ENCODE peak calls at places on chromosome 18, in seven cellular contexts. W is CD4-positive, alpha-beta T cell; Y is activated CD8-positive, alpha-beta memory T cell treated with anti-CD3 and anti-CD28 coated beads, Interleukin-2, amount 50 U/mL, for 48 hours; E is A549; Z is activated CD4-positive, alpha-beta memory T cell treated with anti-CD3 and anti-CD28 coated beads, Interleukin-2, amount 10 ng/mL, durations not matched to agents 7 days and 5 days; H is stromal cell of bone marrow; N is NCI-H2171 treated with DMSO at 0.1 percent for 48 hours. Q is an unnamed sample.

GRCh38 chr18:80103231-80103630 is 5.8 kb upstream of the ADNP2 start:
- DNase-seq in W (no peak), Y (no peak), E (no peak), Z (no peak), H (peak; percentile 93), N (no peak), Q (no peak)

GRCh38 chr18:49052891-49053644 is 102.3 kb upstream of the SMAD7 start:
- DNase-seq in W (no peak), Y (no peak), E (no peak), Z (peak; percentile 46), H (peak; percentile 90), N (peak; percentile 99), Q (peak; percentile 34)

GRCh38 chr18:44835555-44836156 is 155.0 kb downstream of the SETBP1 start:
- DNase-seq in W (no peak), Y (no peak), E (no peak), Z (no peak), H (no peak), N (no peak), Q (no peak)

GRCh38 chr18:22385718-22386117 is 32.0 kb downstream of the CTAGE1 start:
- DNase-seq in W (no peak), Y (no peak), E (no peak), Z (no peak), H (peak; percentile 73), N (no peak), Q (peak; percentile 51)

GRCh38 chr18:9055185-9055584 is 47.3 kb upstream of the NDUFV2 start:
- DNase-seq in W (no peak), Y (no peak), E (peak; percentile 47), Z (no peak), H (peak; percentile 89), N (peak; percentile 24), Q (peak; percentile 59)

GRCh38 chr18:54675076-54675475 is 84.0 kb downstream of the DYNAP start:
- DNase-seq in W (no peak), Y (no peak), E (no peak), Z (no peak), H (no peak), N (no peak), Q (no peak)

GRCh38 chr18:10351221-10351795 is 103.1 kb upstream of the APCDD1 start:
- DNase-seq in W (no peak), Y (no peak), E (no peak), Z (no peak), H (no peak), N (peak; percentile 10), Q (no peak)

GRCh38 chr18:44802508-44802907 is 121.8 kb downstream of the SETBP1 start:
- DNase-seq in W (no peak), Y (no peak), E (no peak), Z (no peak), H (no peak), N (peak; percentile 29), Q (no peak)

GRCh38 chr18:47909484-47909883 is 21.0 kb downstream of the SMAD2 start:
- DNase-seq in W (no peak), Y (no peak), E (no peak), Z (no peak), H (no peak), N (no peak), Q (no peak)

GRCh38 chr18:62957885-62958472 is 242.6 kb downstream of the PHLPP1 start:
- DNase-seq in W (peak; percentile 8), Y (peak; percentile 70), E (peak; percentile 65), Z (peak; percentile 62), H (peak; percentile 13), N (no peak), Q (no peak)

GRCh38 chr18:48098007-48098406 is 167.5 kb upstream of the SMAD2 start:
- DNase-seq in W (no peak), Y (no peak), E (no peak), Z (no peak), H (no peak), N (no peak), Q (no peak)

GRCh38 chr18:53799134-53799533 is 425.3 kb downstream of the MBD2 start:
- DNase-seq in W (no peak), Y (no peak), E (no peak), Z (no peak), H (peak; percentile 52), N (no peak), Q (no peak)

GRCh38 chr18:80172056-80172455 is 63.0 kb downstream of the ADNP2 start:
- DNase-seq in W (no peak), Y (no peak), E (no peak), Z (no peak), H (no peak), N (no peak), Q (no peak)

GRCh38 chr18:46950064-46950656 is 32.8 kb downstream of the KATNAL2 start:
- DNase-seq in W (no peak), Y (no peak), E (peak; percentile 9), Z (no peak), H (no peak), N (peak; percentile 16), Q (no peak)

GRCh38 chr18:22556271-22556990 is 138.7 kb upstream of the CTAGE1 start:
- DNase-seq in W (no peak), Y (no peak), E (no peak), Z (no peak), H (no peak), N (no peak), Q (no peak)

GRCh38 chr18:76621782-76622495 is 126.9 kb upstream of the ZNF516 start:
- DNase-seq in W (no peak), Y (no peak), E (no peak), Z (no peak), H (no peak), N (peak; percentile 49), Q (peak; percentile 7)

GRCh38 chr18:75517286-75517685 is 89.8 kb upstream of the SMIM21 start:
- DNase-seq in W (no peak), Y (no peak), E (no peak), Z (no peak), H (no peak), N (no peak), Q (no peak)

GRCh38 chr18:38010971-38011370 is 445.4 kb upstream of the CELF4 start:
- DNase-seq in W (no peak), Y (no peak), E (no peak), Z (no peak), H (no peak), N (no peak), Q (no peak)

GRCh38 chr18:13372405-13372995 is 153.9 kb downstream of the LDLRAD4 start:
- DNase-seq in W (no peak), Y (no peak), E (no peak), Z (no peak), H (no peak), N (no peak), Q (no peak)

GRCh38 chr18:35458677-35459441 is 38.9 kb downstream of the INO80C start:
- DNase-seq in W (no peak), Y (no peak), E (peak; percentile 79), Z (no peak), H (no peak), N (no peak), Q (peak; percentile 68)

GRCh38 chr18:45589559-45590041 is 25.7 kb upstream of the SLC14A2 start:
- DNase-seq in W (no peak), Y (no peak), E (no peak), Z (no peak), H (peak; percentile 89), N (no peak), Q (peak; percentile 10)

GRCh38 chr18:63637703-63638102 is 6.4 kb downstream of the SERPINB4 start:
- DNase-seq in W (no peak), Y (no peak), E (no peak), Z (no peak), H (no peak), N (no peak), Q (no peak)

GRCh38 chr18:57141208-57142129 is 5.4 kb upstream of the BOD1L2 start:
- DNase-seq in W (no peak), Y (no peak), E (no peak), Z (no peak), H (no peak), N (no peak), Q (no peak)

GRCh38 chr18:6901283-6901926 is 171.9 kb downstream of the ARHGAP28 start:
- DNase-seq in W (no peak), Y (no peak), E (no peak), Z (no peak), H (no peak), N (no peak), Q (no peak)

GRCh38 chr18:50647792-50648191 is 87.9 kb downstream of the MAPK4 start:
- DNase-seq in W (no peak), Y (no peak), E (no peak), Z (no peak), H (no peak), N (no peak), Q (no peak)

GRCh38 chr18:30527917-30528316 is 514.6 kb downstream of the DSC3 start:
- DNase-seq in W (no peak), Y (no peak), E (no peak), Z (no peak), H (no peak), N (no peak), Q (no peak)

GRCh38 chr18:50114448-50114847 is 80.5 kb downstream of the MYO5B start:
- DNase-seq in W (no peak), Y (no peak), E (no peak), Z (no peak), H (no peak), N (no peak), Q (no peak)

GRCh38 chr18:8608795-8609673 is at the start of gene RAB12:
- DNase-seq in W (peak; percentile 83), Y (peak; percentile 94), E (peak; percentile 81), Z (peak; percentile 87), H (peak; percentile 68), N (peak; percentile 82), Q (peak; percentile 75)

GRCh38 chr18:49970288-49970687 is 157.0 kb upstream of the ACAA2 start:
- DNase-seq in W (no peak), Y (no peak), E (no peak), Z (no peak), H (no peak), N (no peak), Q (no peak)